ENCODE peak calls at places on chromosomes 4 and X, in five cellular contexts. R, P, O, B and Y are unnamed samples.

GRCh38 chr4:56986952-56987351 is 8.3 kb downstream of the POLR2B start:
- DNase-seq in B (no peak), R (no peak), P (no peak), O (no peak), Y (no peak)

GRCh38 chr4:107991945-107992625 is 2.4 kb downstream of the HADH start:
- DNase-seq in R (peak), P (peak), O (no peak), B (no peak), Y (no peak)

GRCh38 chr4:44256414-44256813 is 192.2 kb downstream of the KCTD8 start:
- DNase-seq in O (no peak), P (no peak), B (no peak), R (no peak), Y (no peak)

GRCh38 chrX:119996600-119997524 is 53.3 kb upstream of the NKAP start:
- DNase-seq in B (no peak), P (no peak), O (no peak), R (no peak), Y (no peak)

GRCh38 chrX:96924581-96924980 is 40.9 kb downstream of the RPA4 start:
- DNase-seq in R (no peak), P (no peak), O (no peak), B (no peak), Y (no peak)

GRCh38 chrX:118724352-118724751 is 3.1 kb upstream of the IL13RA1 start:
- DNase-seq in O (no peak), P (no peak), R (no peak), B (no peak), Y (no peak)

GRCh38 chr4:170037481-170037880 is 11.3 kb upstream of the MFAP3L start:
- DNase-seq in R (no peak), B (no peak), O (no peak), P (no peak), Y (no peak)

GRCh38 chrX:17542123-17542522 is 167.1 kb downstream of the NHS start:
- DNase-seq in P (no peak), R (no peak), O (no peak), B (no peak), Y (no peak)

GRCh38 chr4:87103691-87104187 is 116.7 kb downstream of the KLHL8 start:
- DNase-seq in R (peak), B (no peak), P (peak), O (no peak), Y (peak)

GRCh38 chrX:56113785-56114436 is 118.2 kb upstream of the KLF8 start:
- DNase-seq in P (no peak), O (no peak), R (no peak), B (no peak), Y (no peak)

GRCh38 chrX:38675856-38676255 is 114.5 kb downstream of the TSPAN7 start:
- DNase-seq in O (no peak), B (no peak), R (no peak), P (no peak), Y (no peak)

GRCh38 chr4:101104264-101105052 is 242.9 kb downstream of the PPP3CA start:
- DNase-seq in P (no peak), R (no peak), B (no peak), O (no peak), Y (no peak)

GRCh38 chr4:89039735-89040338 is 17.1 kb downstream of the FAM13A start:
- DNase-seq in O (no peak), R (peak), P (no peak), B (no peak), Y (no peak)

GRCh38 chr4:136471051-136471450 is 1061.2 kb downstream of the PCDH18 start:
- DNase-seq in P (no peak), B (no peak), R (no peak), O (no peak), Y (no peak)

GRCh38 chrX:82589410-82589809 is 918.7 kb upstream of the POU3F4 start:
- DNase-seq in P (peak), O (no peak), R (no peak), B (no peak), Y (no peak)

GRCh38 chr4:61521451-61521850 is 321.3 kb downstream of the ADGRL3 start:
- DNase-seq in B (no peak), O (no peak), P (peak), R (no peak), Y (no peak)

GRCh38 chrX:140983730-140984129 is 18.7 kb upstream of the SPANXB1 start:
- DNase-seq in R (no peak), P (no peak), B (no peak), O (no peak), Y (no peak)

GRCh38 chr4:111064342-111064993 is 441.6 kb upstream of the PITX2 start:
- DNase-seq in R (peak), B (no peak), O (no peak), P (peak), Y (no peak)

GRCh38 chr4:84455697-84456096 is 43.4 kb downstream of the NKX6-1 start:
- DNase-seq in O (no peak), R (no peak), B (no peak), P (no peak), Y (no peak)